ENCODE peak calls at places on chromosome 1, in six cellular contexts. One of them, this sample, is unnamed.

GRCh38 chr1:151831605-151832004 is at the start of gene RORC:
- DNase-seq in epithelial cell of esophagus: no peak
- DNase-seq in naive thymus-derived CD4-positive, alpha-beta T cell: no peak
- DNase-seq in lung: peak; percentile 77
- DNase-seq in kidney epithelial cell: no peak
- DNase-seq in A549: no peak
- DNase-seq in this sample: no peak

GRCh38 chr1:243946946-243947345 is 96.9 kb upstream of the AKT3 start:
- DNase-seq in naive thymus-derived CD4-positive, alpha-beta T cell: no peak
- DNase-seq in epithelial cell of esophagus: no peak
- DNase-seq in kidney epithelial cell: no peak
- DNase-seq in lung: no peak
- DNase-seq in A549: no peak
- DNase-seq in this sample: no peak

GRCh38 chr1:180155202-180155682 is 573 bp downstream of the QSOX1 start:
- DNase-seq in epithelial cell of esophagus: no peak
- DNase-seq in lung: no peak
- DNase-seq in kidney epithelial cell: no peak
- DNase-seq in naive thymus-derived CD4-positive, alpha-beta T cell: peak; percentile 58
- DNase-seq in A549: peak; percentile 28
- DNase-seq in this sample: no peak

GRCh38 chr1:213192026-213192425 is 141.0 kb downstream of the RPS6KC1 start:
- DNase-seq in epithelial cell of esophagus: no peak
- DNase-seq in kidney epithelial cell: no peak
- DNase-seq in naive thymus-derived CD4-positive, alpha-beta T cell: no peak
- DNase-seq in lung: no peak
- DNase-seq in A549: no peak
- DNase-seq in this sample: no peak

GRCh38 chr1:88296227-88297010 is 387.7 kb upstream of the PKN2 start:
- DNase-seq in kidney epithelial cell: no peak
- DNase-seq in lung: no peak
- DNase-seq in A549: no peak
- DNase-seq in epithelial cell of esophagus: no peak
- DNase-seq in naive thymus-derived CD4-positive, alpha-beta T cell: no peak
- DNase-seq in this sample: no peak

GRCh38 chr1:165172666-165173065 is 183.8 kb downstream of the LMX1A start:
- DNase-seq in lung: no peak
- DNase-seq in kidney epithelial cell: no peak
- DNase-seq in epithelial cell of esophagus: no peak
- DNase-seq in naive thymus-derived CD4-positive, alpha-beta T cell: no peak
- DNase-seq in A549: no peak
- DNase-seq in this sample: no peak

GRCh38 chr1:228830185-228830953 is 95.1 kb downstream of the RHOU start:
- DNase-seq in kidney epithelial cell: no peak
- DNase-seq in lung: peak; percentile 64
- DNase-seq in epithelial cell of esophagus: no peak
- DNase-seq in naive thymus-derived CD4-positive, alpha-beta T cell: no peak
- DNase-seq in A549: no peak
- DNase-seq in this sample: no peak

GRCh38 chr1:152745289-152745704 is 12.5 kb upstream of the KPRP start:
- DNase-seq in lung: no peak
- DNase-seq in A549: no peak
- DNase-seq in naive thymus-derived CD4-positive, alpha-beta T cell: no peak
- DNase-seq in epithelial cell of esophagus: peak; percentile 92
- DNase-seq in kidney epithelial cell: no peak
- DNase-seq in this sample: no peak

GRCh38 chr1:202638019-202638887 is 72.0 kb downstream of the SYT2 start:
- DNase-seq in A549: no peak
- DNase-seq in lung: no peak
- DNase-seq in kidney epithelial cell: no peak
- DNase-seq in epithelial cell of esophagus: no peak
- DNase-seq in naive thymus-derived CD4-positive, alpha-beta T cell: no peak
- DNase-seq in this sample: no peak

GRCh38 chr1:15786581-15786980 is 20.9 kb downstream of the UQCRHL start:
- DNase-seq in epithelial cell of esophagus: peak; percentile 48
- DNase-seq in naive thymus-derived CD4-positive, alpha-beta T cell: no peak
- DNase-seq in A549: no peak
- DNase-seq in lung: no peak
- DNase-seq in kidney epithelial cell: no peak
- DNase-seq in this sample: no peak

GRCh38 chr1:170807432-170807831 is 127.9 kb upstream of the MROH9 start:
- DNase-seq in lung: no peak
- DNase-seq in A549: no peak
- DNase-seq in kidney epithelial cell: peak; percentile 10
- DNase-seq in naive thymus-derived CD4-positive, alpha-beta T cell: no peak
- DNase-seq in epithelial cell of esophagus: peak; percentile 59
- DNase-seq in this sample: peak; percentile 81

GRCh38 chr1:19354531-19354981 is 42.4 kb downstream of the SLC66A1 start:
- DNase-seq in A549: no peak
- DNase-seq in epithelial cell of esophagus: no peak
- DNase-seq in kidney epithelial cell: no peak
- DNase-seq in lung: no peak
- DNase-seq in naive thymus-derived CD4-positive, alpha-beta T cell: no peak
- DNase-seq in this sample: no peak

GRCh38 chr1:20184997-20185833 is 681 bp upstream of the UBXN10 start:
- DNase-seq in kidney epithelial cell: no peak
- DNase-seq in naive thymus-derived CD4-positive, alpha-beta T cell: peak; percentile 76
- DNase-seq in A549: no peak
- DNase-seq in epithelial cell of esophagus: no peak
- DNase-seq in lung: no peak
- DNase-seq in this sample: no peak

GRCh38 chr1:11281518-11282331 is 8.7 kb downstream of the UBIAD1 start:
- DNase-seq in epithelial cell of esophagus: no peak
- DNase-seq in lung: peak; percentile 54
- DNase-seq in naive thymus-derived CD4-positive, alpha-beta T cell: no peak
- DNase-seq in A549: no peak
- DNase-seq in kidney epithelial cell: no peak
- DNase-seq in this sample: peak; percentile 85

GRCh38 chr1:156102634-156103511 is 11.6 kb upstream of the LMNA start:
- DNase-seq in epithelial cell of esophagus: no peak
- DNase-seq in kidney epithelial cell: no peak
- DNase-seq in naive thymus-derived CD4-positive, alpha-beta T cell: no peak
- DNase-seq in lung: no peak
- DNase-seq in A549: no peak
- DNase-seq in this sample: no peak

GRCh38 chr1:161503394-161503748 is 1.9 kb upstream of the FCGR2A start:
- DNase-seq in epithelial cell of esophagus: no peak
- DNase-seq in lung: no peak
- DNase-seq in naive thymus-derived CD4-positive, alpha-beta T cell: no peak
- DNase-seq in kidney epithelial cell: no peak
- DNase-seq in A549: no peak
- DNase-seq in this sample: no peak

GRCh38 chr1:45530632-45531135 is 9.0 kb upstream of the PRDX1 start:
- DNase-seq in kidney epithelial cell: no peak
- DNase-seq in lung: no peak
- DNase-seq in naive thymus-derived CD4-positive, alpha-beta T cell: no peak
- DNase-seq in epithelial cell of esophagus: no peak
- DNase-seq in A549: no peak
- DNase-seq in this sample: no peak

GRCh38 chr1:85611856-85612255 is 31.3 kb downstream of the CCN1 start:
- DNase-seq in naive thymus-derived CD4-positive, alpha-beta T cell: no peak
- DNase-seq in A549: peak; percentile 34
- DNase-seq in lung: peak; percentile 83
- DNase-seq in epithelial cell of esophagus: peak; percentile 98
- DNase-seq in kidney epithelial cell: peak; percentile 98
- DNase-seq in this sample: peak; percentile 99

GRCh38 chr1:81254560-81254959 is 546.2 kb upstream of the ADGRL2 start:
- DNase-seq in A549: no peak
- DNase-seq in kidney epithelial cell: no peak
- DNase-seq in naive thymus-derived CD4-positive, alpha-beta T cell: no peak
- DNase-seq in epithelial cell of esophagus: peak; percentile 12
- DNase-seq in lung: no peak
- DNase-seq in this sample: no peak

GRCh38 chr1:153422450-153423068 is 6.2 kb downstream of the S100A7A start:
- DNase-seq in epithelial cell of esophagus: peak; percentile 75
- DNase-seq in lung: peak; percentile 66
- DNase-seq in A549: peak; percentile 45
- DNase-seq in naive thymus-derived CD4-positive, alpha-beta T cell: peak; percentile 68
- DNase-seq in kidney epithelial cell: peak; percentile 5
- DNase-seq in this sample: peak; percentile 1

GRCh38 chr1:223444411-223444810 is 51.2 kb downstream of the CCDC185 start:
- DNase-seq in kidney epithelial cell: peak; percentile 44
- DNase-seq in A549: no peak
- DNase-seq in naive thymus-derived CD4-positive, alpha-beta T cell: no peak
- DNase-seq in epithelial cell of esophagus: no peak
- DNase-seq in lung: no peak
- DNase-seq in this sample: no peak

GRCh38 chr1:24481098-24481497 is 21.5 kb upstream of the RCAN3 start:
- DNase-seq in naive thymus-derived CD4-positive, alpha-beta T cell: peak; percentile 50
- DNase-seq in kidney epithelial cell: no peak
- DNase-seq in epithelial cell of esophagus: no peak
- DNase-seq in A549: no peak
- DNase-seq in lung: no peak
- DNase-seq in this sample: no peak

GRCh38 chr1:201443747-201444146 is 22.2 kb upstream of the TNNI1 start:
- DNase-seq in lung: no peak
- DNase-seq in kidney epithelial cell: no peak
- DNase-seq in epithelial cell of esophagus: no peak
- DNase-seq in naive thymus-derived CD4-positive, alpha-beta T cell: no peak
- DNase-seq in A549: no peak
- DNase-seq in this sample: no peak

GRCh38 chr1:192575499-192576189 is at the start of gene RGS1:
- DNase-seq in kidney epithelial cell: no peak
- DNase-seq in lung: no peak
- DNase-seq in naive thymus-derived CD4-positive, alpha-beta T cell: peak; percentile 50
- DNase-seq in epithelial cell of esophagus: no peak
- DNase-seq in A549: no peak
- DNase-seq in this sample: no peak

GRCh38 chr1:86756062-86756406 is 51.7 kb downstream of the SH3GLB1 start:
- DNase-seq in A549: no peak
- DNase-seq in kidney epithelial cell: no peak
- DNase-seq in naive thymus-derived CD4-positive, alpha-beta T cell: no peak
- DNase-seq in epithelial cell of esophagus: no peak
- DNase-seq in lung: no peak
- DNase-seq in this sample: no peak

GRCh38 chr1:156897078-156897825 is 3.7 kb downstream of the PEAR1 start:
- DNase-seq in kidney epithelial cell: peak; percentile 32
- DNase-seq in A549: peak; percentile 75
- DNase-seq in lung: no peak
- DNase-seq in epithelial cell of esophagus: peak; percentile 48
- DNase-seq in naive thymus-derived CD4-positive, alpha-beta T cell: no peak
- DNase-seq in this sample: no peak

GRCh38 chr1:211648980-211649934 is 26.2 kb downstream of the NEK2 start:
- DNase-seq in naive thymus-derived CD4-positive, alpha-beta T cell: no peak
- DNase-seq in epithelial cell of esophagus: no peak
- DNase-seq in lung: no peak
- DNase-seq in kidney epithelial cell: no peak
- DNase-seq in A549: peak; percentile 55
- DNase-seq in this sample: no peak

GRCh38 chr1:27597511-27598216 is 6.3 kb downstream of the AHDC1 start:
- DNase-seq in kidney epithelial cell: no peak
- DNase-seq in A549: no peak
- DNase-seq in epithelial cell of esophagus: no peak
- DNase-seq in lung: no peak
- DNase-seq in naive thymus-derived CD4-positive, alpha-beta T cell: no peak
- DNase-seq in this sample: no peak
- H3K4me3 ChIP-seq in kidney epithelial cell: no peak overlapping the region
- H3K4me3 ChIP-seq in A549: no peak overlapping the region
- H3K4me3 ChIP-seq in epithelial cell of esophagus: no peak overlapping the region
- H3K4me3 ChIP-seq in lung: no peak overlapping the region
- H3K4me3 ChIP-seq in naive thymus-derived CD4-positive, alpha-beta T cell: no peak overlapping the region
- H3K4me3 ChIP-seq in this sample: no peak overlapping the region

GRCh38 chr1:205041121-205041758 is 1.8 kb upstream of the CNTN2 start:
- DNase-seq in kidney epithelial cell: no peak
- DNase-seq in epithelial cell of esophagus: no peak
- DNase-seq in A549: no peak
- DNase-seq in naive thymus-derived CD4-positive, alpha-beta T cell: no peak
- DNase-seq in lung: no peak
- DNase-seq in this sample: no peak

GRCh38 chr1:205043866-205044265 is 854 bp downstream of the CNTN2 start:
- DNase-seq in epithelial cell of esophagus: no peak
- DNase-seq in naive thymus-derived CD4-positive, alpha-beta T cell: no peak
- DNase-seq in A549: no peak
- DNase-seq in lung: no peak
- DNase-seq in kidney epithelial cell: no peak
- DNase-seq in this sample: no peak

GRCh38 chr1:205041998-205042910 is 758 bp upstream of the CNTN2 start:
- DNase-seq in epithelial cell of esophagus: no peak
- DNase-seq in naive thymus-derived CD4-positive, alpha-beta T cell: no peak
- DNase-seq in kidney epithelial cell: no peak
- DNase-seq in A549: no peak
- DNase-seq in lung: no peak
- DNase-seq in this sample: no peak

GRCh38 chr1:205044745-205045144 is 1.7 kb downstream of the CNTN2 start:
- DNase-seq in epithelial cell of esophagus: no peak
- DNase-seq in naive thymus-derived CD4-positive, alpha-beta T cell: no peak
- DNase-seq in A549: no peak
- DNase-seq in lung: no peak
- DNase-seq in kidney epithelial cell: no peak
- DNase-seq in this sample: no peak

GRCh38 chr1:205042911-205043806 is at the start of gene CNTN2:
- DNase-seq in epithelial cell of esophagus: no peak
- DNase-seq in lung: no peak
- DNase-seq in naive thymus-derived CD4-positive, alpha-beta T cell: no peak
- DNase-seq in A549: no peak
- DNase-seq in kidney epithelial cell: no peak
- DNase-seq in this sample: no peak
- H3K4me3 ChIP-seq in epithelial cell of esophagus: no peak within 1 kb of the TSS
- H3K4me3 ChIP-seq in lung: no peak within 1 kb of the TSS
- H3K4me3 ChIP-seq in naive thymus-derived CD4-positive, alpha-beta T cell: no peak within 1 kb of the TSS
- H3K4me3 ChIP-seq in A549: peak within 1 kb of the TSS; percentile 10
- H3K4me3 ChIP-seq in kidney epithelial cell: no peak within 1 kb of the TSS
- H3K4me3 ChIP-seq in this sample: no peak within 1 kb of the TSS

GRCh38 chr1:245986404-245987221 is 520.5 kb downstream of the SMYD3 start:
- DNase-seq in kidney epithelial cell: no peak
- DNase-seq in lung: no peak
- DNase-seq in A549: peak; percentile 9
- DNase-seq in epithelial cell of esophagus: peak; percentile 81
- DNase-seq in naive thymus-derived CD4-positive, alpha-beta T cell: no peak
- DNase-seq in this sample: peak; percentile 81
- H3K4me3 ChIP-seq in kidney epithelial cell: no peak overlapping the region
- H3K4me3 ChIP-seq in lung: no peak overlapping the region
- H3K4me3 ChIP-seq in A549: no peak overlapping the region
- H3K4me3 ChIP-seq in epithelial cell of esophagus: no peak overlapping the region
- H3K4me3 ChIP-seq in naive thymus-derived CD4-positive, alpha-beta T cell: no peak overlapping the region
- H3K4me3 ChIP-seq in this sample: no peak overlapping the region

GRCh38 chr1:53274541-53275185 is 36.3 kb upstream of the MAGOH start:
- DNase-seq in lung: no peak
- DNase-seq in kidney epithelial cell: no peak
- DNase-seq in A549: no peak
- DNase-seq in epithelial cell of esophagus: no peak
- DNase-seq in naive thymus-derived CD4-positive, alpha-beta T cell: no peak
- DNase-seq in this sample: no peak

GRCh38 chr1:53275566-53275965 is 37.2 kb upstream of the MAGOH start:
- DNase-seq in epithelial cell of esophagus: no peak
- DNase-seq in naive thymus-derived CD4-positive, alpha-beta T cell: no peak
- DNase-seq in lung: no peak
- DNase-seq in A549: no peak
- DNase-seq in kidney epithelial cell: no peak
- DNase-seq in this sample: no peak

GRCh38 chr1:53277326-53277725 is 39.0 kb upstream of the MAGOH start:
- DNase-seq in lung: no peak
- DNase-seq in kidney epithelial cell: no peak
- DNase-seq in A549: no peak
- DNase-seq in naive thymus-derived CD4-positive, alpha-beta T cell: no peak
- DNase-seq in epithelial cell of esophagus: no peak
- DNase-seq in this sample: no peak

GRCh38 chr1:53276902-53277281 is 38.6 kb upstream of the MAGOH start:
- DNase-seq in epithelial cell of esophagus: no peak
- DNase-seq in kidney epithelial cell: no peak
- DNase-seq in lung: no peak
- DNase-seq in naive thymus-derived CD4-positive, alpha-beta T cell: no peak
- DNase-seq in A549: no peak
- DNase-seq in this sample: no peak

GRCh38 chr1:53276153-53276901 is 38.0 kb upstream of the MAGOH start:
- DNase-seq in kidney epithelial cell: no peak
- DNase-seq in epithelial cell of esophagus: no peak
- DNase-seq in naive thymus-derived CD4-positive, alpha-beta T cell: no peak
- DNase-seq in A549: no peak
- DNase-seq in lung: no peak
- DNase-seq in this sample: no peak
- H3K4me3 ChIP-seq in kidney epithelial cell: no peak overlapping the region
- H3K4me3 ChIP-seq in epithelial cell of esophagus: no peak overlapping the region
- H3K4me3 ChIP-seq in naive thymus-derived CD4-positive, alpha-beta T cell: no peak overlapping the region
- H3K4me3 ChIP-seq in A549: no peak overlapping the region
- H3K4me3 ChIP-seq in lung: no peak overlapping the region
- H3K4me3 ChIP-seq in this sample: no peak overlapping the region